ENCODE peak calls at places on chromosomes 6 and 20, in four cellular contexts. C is OCI-LY7, E is trophoblast cell, V is fibroblast of mammary gland. A is an unnamed sample.

GRCh38 chr20:29740601-29740950 is 1516.9 kb upstream of the DEFB115 start:
- DNase-seq in E (no peak), C (no peak), V (no peak), A (no peak)

GRCh38 chr20:47809561-47809960 is 24.3 kb upstream of the SULF2 start:
- DNase-seq in E (peak), C (no peak), V (no peak), A (no peak)

GRCh38 chr6:13528777-13529343 is 41.5 kb upstream of the GFOD1 start:
- DNase-seq in C (peak), E (no peak), V (no peak), A (no peak)

GRCh38 chr20:24357169-24357568 is 112.3 kb upstream of the SYNDIG1 start:
- DNase-seq in V (no peak), C (no peak), E (no peak), A (no peak)

GRCh38 chr6:148599967-148600426 is 146.8 kb upstream of the UST start:
- DNase-seq in C (no peak), V (no peak), E (no peak), A (no peak)

GRCh38 chr6:57313711-57314471 is 3.5 kb upstream of the PRIM2 start:
- DNase-seq in V (peak), E (no peak), C (no peak), A (no peak)

GRCh38 chr6:105324386-105325000 is 78.4 kb downstream of the PREP start:
- DNase-seq in C (no peak), E (no peak), V (peak), A (no peak)

GRCh38 chr20:17875106-17875980 is 93.3 kb downstream of the SNX5 start:
- DNase-seq in C (no peak), V (peak), E (no peak), A (peak)

GRCh38 chr6:121201108-121201507 is 133.2 kb downstream of the TBC1D32 start:
- DNase-seq in E (peak), C (no peak), V (no peak), A (no peak)

GRCh38 chr20:19760371-19760721 is 2.3 kb downstream of the RIN2 start:
- DNase-seq in V (no peak), E (no peak), C (no peak), A (no peak)

GRCh38 chr6:69594405-69594804 is 202.4 kb downstream of the LMBRD1 start:
- DNase-seq in C (no peak), E (no peak), V (no peak), A (no peak)

GRCh38 chr6:133741375-133741861 is 147.5 kb upstream of the TCF21 start:
- DNase-seq in E (no peak), V (peak), C (no peak), A (no peak)

GRCh38 chr6:105711216-105711615 is 308.3 kb upstream of the PREP start:
- DNase-seq in E (no peak), C (no peak), V (peak), A (no peak)

GRCh38 chr6:135887069-135887468 is 35.6 kb downstream of the PDE7B start:
- DNase-seq in E (no peak), C (no peak), V (no peak), A (no peak)

GRCh38 chr6:10542135-10542689 is 21.1 kb downstream of the GCNT2 start:
- DNase-seq in E (no peak), C (no peak), V (no peak), A (no peak)

GRCh38 chr6:30983439-30983838 is at the start of gene MUC21:
- DNase-seq in V (no peak), C (no peak), E (no peak), A (no peak)

GRCh38 chr6:156396068-156396771 is 381.0 kb upstream of the ARID1B start:
- DNase-seq in C (peak), E (peak), V (no peak), A (no peak)

GRCh38 chr6:165663736-165664552 is 903 bp upstream of the PDE10A start:
- DNase-seq in C (no peak), V (peak), E (peak), A (no peak)

GRCh38 chr6:47086051-47086770 is 44.1 kb upstream of the ADGRF1 start:
- DNase-seq in V (peak), E (peak), C (no peak), A (no peak)

GRCh38 chr6:41469951-41470340 is 76.2 kb upstream of the FOXP4 start:
- DNase-seq in C (no peak), V (no peak), E (no peak), A (no peak)

GRCh38 chr20:51366155-51366886 is 176.2 kb downstream of the NFATC2 start:
- DNase-seq in V (peak), E (no peak), C (no peak), A (no peak)

GRCh38 chr6:23111984-23112383 is 542.6 kb downstream of the HDGFL1 start:
- DNase-seq in E (peak), C (no peak), V (peak), A (no peak)

GRCh38 chr6:28922841-28923317 is 906 bp downstream of the TRIM27 start:
- DNase-seq in E (peak), C (peak), V (peak), A (no peak)

GRCh38 chr6:39057251-39058155 is 8.9 kb downstream of the GLP1R start:
- DNase-seq in C (no peak), E (no peak), V (no peak), A (peak)

GRCh38 chr20:53711333-53712211 is 117.9 kb upstream of the ZNF217 start:
- DNase-seq in E (peak), V (no peak), C (no peak), A (no peak)

GRCh38 chr6:45132059-45132458 is 196.1 kb upstream of the RUNX2 start:
- DNase-seq in V (peak), E (no peak), C (no peak), A (no peak)

GRCh38 chr20:63093966-63094766 is 87.4 kb upstream of the BHLHE23 start:
- DNase-seq in V (no peak), C (no peak), E (no peak), A (peak)

GRCh38 chr6:36210157-36210556 is 13.6 kb downstream of the BRPF3 start:
- DNase-seq in C (no peak), V (no peak), E (no peak), A (peak)

GRCh38 chr6:36216559-36216958 is 20.0 kb downstream of the BRPF3 start:
- DNase-seq in E (no peak), C (no peak), V (peak), A (no peak)

GRCh38 chr6:36207155-36207554 is 10.6 kb downstream of the BRPF3 start:
- DNase-seq in E (no peak), V (no peak), C (no peak), A (no peak)

GRCh38 chr6:36209606-36210005 is 13.1 kb downstream of the BRPF3 start:
- DNase-seq in E (no peak), C (no peak), V (no peak), A (peak)

GRCh38 chr6:36210886-36211595 is 14.5 kb downstream of the BRPF3 start:
- DNase-seq in C (no peak), V (no peak), E (no peak), A (no peak)
- H3K4me3 ChIP-seq in C (no peak), V (no peak), E (no peak), A (no peak)

DNA sequence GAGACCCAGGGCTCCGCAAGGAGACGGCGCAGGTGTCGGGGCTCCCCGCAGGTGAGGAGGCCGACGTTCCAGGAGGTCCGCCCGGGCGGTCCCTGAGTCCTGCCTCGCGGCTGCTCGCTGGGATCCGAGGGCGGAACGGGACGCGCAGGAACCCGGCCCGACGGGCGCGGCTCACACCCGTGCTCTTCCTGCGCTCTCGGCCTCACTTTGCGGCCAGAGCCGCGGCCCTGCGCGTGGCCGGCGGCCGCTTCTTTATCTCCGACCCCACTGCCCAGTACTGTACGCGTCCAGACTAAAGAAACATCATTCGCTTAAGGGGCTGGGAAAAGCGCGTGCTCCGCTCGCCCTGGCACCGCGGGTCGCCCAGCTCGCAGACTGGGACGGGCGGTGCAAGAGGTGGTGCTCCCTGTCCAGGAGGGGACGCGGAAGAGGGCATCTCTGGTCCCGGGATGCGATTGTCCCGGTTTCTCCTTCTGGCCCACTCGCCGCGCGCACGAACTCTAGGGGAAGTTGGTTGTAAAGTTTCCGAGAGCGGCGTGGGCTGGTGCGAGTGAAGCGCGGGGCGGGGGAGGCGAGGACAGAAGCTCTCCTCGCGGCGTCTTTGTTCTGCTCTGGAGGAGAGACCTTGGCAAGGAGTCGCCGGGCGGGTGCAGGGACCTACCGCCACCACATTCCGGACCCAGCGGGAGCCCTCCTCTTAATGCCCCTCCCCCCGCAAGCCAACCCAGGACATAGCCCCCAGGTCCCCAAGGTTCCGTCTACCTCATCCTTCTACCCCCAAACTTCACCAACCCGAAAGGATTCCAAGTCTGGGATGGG is 70.9 kb downstream of the SOX4 start:
- DNase-seq in E (peak), C (no peak), V (peak), A (peak)
- H3K4me3 ChIP-seq in E (peak), C (no peak), V (peak), A (peak)

GRCh38 chr6:37059344-37060194 is 54.1 kb downstream of the FGD2 start:
- DNase-seq in V (peak), C (no peak), E (peak), A (peak)
- H3K4me3 ChIP-seq in V (peak), C (no peak), E (no peak), A (peak)

DNA sequence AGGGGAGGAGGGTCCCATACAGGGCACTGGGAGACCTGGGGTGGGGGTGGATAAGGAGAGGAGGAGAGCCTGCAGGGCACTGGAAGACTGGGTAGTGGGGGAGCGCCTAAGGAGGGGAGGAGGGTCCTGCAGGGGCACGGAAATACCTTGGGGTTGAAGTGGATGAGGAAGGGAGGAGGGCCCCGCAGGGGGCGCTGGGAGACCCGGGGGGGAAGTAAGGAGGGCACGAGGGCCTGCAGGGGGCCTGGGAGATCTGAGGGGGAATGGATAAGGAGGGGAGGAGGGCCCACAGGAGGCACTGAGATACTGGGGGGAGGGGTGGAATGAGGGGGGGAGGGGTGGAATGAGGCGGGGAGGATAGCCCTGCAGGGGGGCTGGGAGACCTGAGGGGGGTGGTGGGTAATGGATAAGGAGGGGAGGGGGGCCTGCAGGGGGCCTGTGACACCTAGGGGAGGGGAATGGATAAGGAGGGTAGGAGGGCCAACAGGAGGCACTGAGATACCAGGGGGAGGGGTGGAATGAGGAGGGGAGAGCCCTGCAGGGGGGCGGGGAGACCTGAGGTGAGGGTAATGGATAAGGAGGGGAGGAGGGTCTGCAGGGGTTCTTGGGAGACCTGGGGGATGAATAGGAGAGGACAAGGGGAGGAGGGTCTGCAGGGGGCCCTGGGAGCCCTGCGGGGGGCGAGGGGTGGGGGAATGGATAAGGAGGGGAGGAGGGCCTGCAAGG is 551 bp upstream of the CTCFL start:
- DNase-seq in E (no peak), V (no peak), C (no peak), A (no peak)
- H3K4me3 ChIP-seq in E (no peak), V (no peak), C (no peak), A (no peak)

A was measured in Peyer's patch.